ENCODE peak calls at places on chromosomes 3 and 15, in four cellular contexts. One of them, this sample, is unnamed.
A peak's percentile ranks its signal among the peaks of the same experiment; 100 is the strongest.

GRCh38 chr3:171427771-171428320 is 32.4 kb downstream of the TNIK start:
- DNase-seq in hepatocyte: no peak
- DNase-seq in SK-N-SH: no peak
- DNase-seq in neural progenitor cell: no peak
- DNase-seq in this sample: no peak

GRCh38 chr3:117355566-117355965 is 646.0 kb downstream of the TUSC7 start:
- DNase-seq in hepatocyte: peak; percentile 34
- DNase-seq in SK-N-SH: peak; percentile 44
- DNase-seq in neural progenitor cell: peak; percentile 71
- DNase-seq in this sample: no peak

GRCh38 chr3:122246214-122246613 is 62.7 kb downstream of the CASR start:
- DNase-seq in SK-N-SH: no peak
- DNase-seq in hepatocyte: no peak
- DNase-seq in neural progenitor cell: no peak
- DNase-seq in this sample: no peak

GRCh38 chr3:194327030-194327413 is 24.1 kb downstream of the CPN2 start:
- DNase-seq in hepatocyte: no peak
- DNase-seq in neural progenitor cell: no peak
- DNase-seq in SK-N-SH: no peak
- DNase-seq in this sample: no peak

GRCh38 chr3:16937421-16937820 is 52.7 kb downstream of the PLCL2 start:
- DNase-seq in hepatocyte: no peak
- DNase-seq in neural progenitor cell: no peak
- DNase-seq in SK-N-SH: no peak
- DNase-seq in this sample: no peak

GRCh38 chr15:72535911-72536310 is 61.8 kb downstream of the ARIH1 start:
- DNase-seq in SK-N-SH: no peak
- DNase-seq in neural progenitor cell: no peak
- DNase-seq in hepatocyte: no peak
- DNase-seq in this sample: no peak

GRCh38 chr3:157127831-157128767 is 31.8 kb downstream of the CCNL1 start:
- DNase-seq in hepatocyte: peak; percentile 88
- DNase-seq in neural progenitor cell: no peak
- DNase-seq in SK-N-SH: no peak
- DNase-seq in this sample: no peak

GRCh38 chr3:155805204-155805801 is 775 bp downstream of the C3orf33 start:
- DNase-seq in neural progenitor cell: peak; percentile 5
- DNase-seq in SK-N-SH: no peak
- DNase-seq in hepatocyte: no peak
- DNase-seq in this sample: no peak

GRCh38 chr3:46910166-46910760 is 32.7 kb downstream of the PTH1R start:
- DNase-seq in hepatocyte: no peak
- DNase-seq in neural progenitor cell: no peak
- DNase-seq in SK-N-SH: no peak
- DNase-seq in this sample: no peak

GRCh38 chr3:54538346-54538745 is 389.5 kb downstream of the LRTM1 start:
- DNase-seq in neural progenitor cell: peak; percentile 51
- DNase-seq in hepatocyte: no peak
- DNase-seq in SK-N-SH: peak; percentile 38
- DNase-seq in this sample: no peak

GRCh38 chr3:71325715-71326114 is 257.8 kb downstream of the FOXP1 start:
- DNase-seq in hepatocyte: no peak
- DNase-seq in neural progenitor cell: no peak
- DNase-seq in SK-N-SH: no peak
- DNase-seq in this sample: no peak

GRCh38 chr15:88272421-88272820 is 15.9 kb upstream of the NTRK3 start:
- DNase-seq in SK-N-SH: no peak
- DNase-seq in hepatocyte: no peak
- DNase-seq in neural progenitor cell: no peak
- DNase-seq in this sample: no peak

GRCh38 chr15:59622289-59622688 is 10.7 kb downstream of the GCNT3 start:
- DNase-seq in neural progenitor cell: peak; percentile 55
- DNase-seq in SK-N-SH: peak; percentile 54
- DNase-seq in hepatocyte: peak; percentile 78
- DNase-seq in this sample: peak; percentile 51

GRCh38 chr3:171262431-171262830 is 197.8 kb downstream of the TNIK start:
- DNase-seq in SK-N-SH: no peak
- DNase-seq in neural progenitor cell: no peak
- DNase-seq in hepatocyte: no peak
- DNase-seq in this sample: no peak

GRCh38 chr3:8761866-8762265 is 7.5 kb downstream of the OXTR start:
- DNase-seq in SK-N-SH: no peak
- DNase-seq in hepatocyte: no peak
- DNase-seq in neural progenitor cell: no peak
- DNase-seq in this sample: no peak

GRCh38 chr15:63035253-63035652 is 7.3 kb upstream of the TPM1 start:
- DNase-seq in hepatocyte: no peak
- DNase-seq in neural progenitor cell: no peak
- DNase-seq in SK-N-SH: no peak
- DNase-seq in this sample: no peak

GRCh38 chr3:30602946-30603345 is 3.5 kb upstream of the TGFBR2 start:
- DNase-seq in SK-N-SH: no peak
- DNase-seq in hepatocyte: no peak
- DNase-seq in neural progenitor cell: no peak
- DNase-seq in this sample: peak; percentile 77

GRCh38 chr3:24018784-24019570 is 73.9 kb downstream of the NR1D2 start:
- DNase-seq in hepatocyte: no peak
- DNase-seq in SK-N-SH: no peak
- DNase-seq in neural progenitor cell: no peak
- DNase-seq in this sample: no peak

GRCh38 chr15:37087050-37087691 is 13.2 kb downstream of the MEIS2 start:
- DNase-seq in SK-N-SH: no peak
- DNase-seq in neural progenitor cell: no peak
- DNase-seq in hepatocyte: no peak
- DNase-seq in this sample: no peak

GRCh38 chr15:62407962-62408361 is 242.9 kb upstream of the C2CD4B start:
- DNase-seq in neural progenitor cell: no peak
- DNase-seq in SK-N-SH: no peak
- DNase-seq in hepatocyte: no peak
- DNase-seq in this sample: no peak

GRCh38 chr3:150410311-150411105 is 2.4 kb downstream of the TSC22D2 start:
- DNase-seq in hepatocyte: peak; percentile 23
- DNase-seq in neural progenitor cell: peak; percentile 43
- DNase-seq in SK-N-SH: peak; percentile 39
- DNase-seq in this sample: peak; percentile 55

GRCh38 chr3:45551214-45552010 is 43.1 kb upstream of the LIMD1 start:
- DNase-seq in neural progenitor cell: no peak
- DNase-seq in SK-N-SH: no peak
- DNase-seq in hepatocyte: peak; percentile 72
- DNase-seq in this sample: no peak
- TF ChIP-seq EZH2phosphoT487 in neural progenitor cell: no peak
- TF ChIP-seq EZH2phosphoT487 in SK-N-SH: no peak
- TF ChIP-seq EZH2phosphoT487 in hepatocyte: no peak
- TF ChIP-seq EZH2phosphoT487 in this sample: no peak

GRCh38 chr15:50970524-50970923 is 62.0 kb downstream of the AP4E1 start:
- DNase-seq in neural progenitor cell: no peak
- DNase-seq in hepatocyte: no peak
- DNase-seq in SK-N-SH: no peak
- DNase-seq in this sample: no peak
- H3K79me2 ChIP-seq in neural progenitor cell: no peaks in the 10 kb centered on the region
- H3K79me2 ChIP-seq in hepatocyte: no peaks in the 10 kb centered on the region
- H3K79me2 ChIP-seq in SK-N-SH: no peaks in the 10 kb centered on the region
- H3K79me2 ChIP-seq in this sample: no peaks in the 10 kb centered on the region

DNA sequence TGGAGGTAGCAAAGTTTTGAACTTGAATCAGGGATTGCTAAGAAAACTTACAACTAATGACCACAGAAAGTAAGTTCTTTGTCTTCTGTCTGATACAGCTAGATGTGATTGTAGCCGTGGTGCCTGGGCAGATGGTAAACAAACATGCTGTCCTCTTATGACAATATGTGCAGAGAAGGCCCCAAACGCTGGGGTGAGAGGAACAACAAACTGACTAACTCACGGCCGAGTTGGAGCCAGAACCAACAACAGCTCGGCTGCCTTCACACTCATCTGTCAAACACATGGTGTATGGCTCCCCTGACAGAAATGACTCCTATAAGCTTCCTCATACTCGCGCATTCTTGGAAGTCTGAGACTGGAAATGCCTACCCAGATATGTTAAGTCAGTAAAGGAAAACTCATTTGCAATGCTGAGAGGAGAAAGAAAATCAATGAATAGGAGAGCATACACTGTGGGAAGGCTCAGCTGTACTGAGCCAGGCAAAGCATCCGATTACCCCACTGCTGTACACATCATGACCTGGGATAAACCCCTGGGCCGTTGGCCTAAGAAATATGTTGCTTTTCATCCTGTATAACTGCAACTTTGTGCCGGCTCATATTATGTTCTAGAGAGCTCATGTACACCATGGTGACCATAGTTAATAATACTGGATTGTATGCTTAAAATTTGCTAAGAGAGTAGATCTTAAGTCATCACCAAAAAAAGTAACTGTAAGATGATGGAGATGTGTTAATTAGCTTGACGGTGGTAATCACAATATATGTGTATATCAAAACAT is 5.7 kb downstream of the THBS1 start:
- DNase-seq in SK-N-SH: no peak
- DNase-seq in hepatocyte: no peak
- DNase-seq in neural progenitor cell: no peak
- DNase-seq in this sample: no peak
- H3K4me3 ChIP-seq in SK-N-SH: no peak overlapping the region
- H3K4me3 ChIP-seq in hepatocyte: no peak overlapping the region
- H3K4me3 ChIP-seq in neural progenitor cell: no peak overlapping the region
- H3K4me3 ChIP-seq in this sample: no peak overlapping the region

GRCh38 chr3:12470111-12470510 is 14.2 kb upstream of the TSEN2 start:
- DNase-seq in neural progenitor cell: no peak
- DNase-seq in SK-N-SH: no peak
- DNase-seq in hepatocyte: no peak
- DNase-seq in this sample: no peak

GRCh38 chr3:12472796-12473195 is 11.5 kb upstream of the TSEN2 start:
- DNase-seq in SK-N-SH: no peak
- DNase-seq in neural progenitor cell: no peak
- DNase-seq in hepatocyte: no peak
- DNase-seq in this sample: no peak

GRCh38 chr3:12470680-12471079 is 13.6 kb upstream of the TSEN2 start:
- DNase-seq in neural progenitor cell: no peak
- DNase-seq in hepatocyte: no peak
- DNase-seq in SK-N-SH: no peak
- DNase-seq in this sample: no peak

GRCh38 chr3:12472000-12472399 is 12.3 kb upstream of the TSEN2 start:
- DNase-seq in neural progenitor cell: no peak
- DNase-seq in hepatocyte: no peak
- DNase-seq in SK-N-SH: no peak
- DNase-seq in this sample: no peak

DNA sequence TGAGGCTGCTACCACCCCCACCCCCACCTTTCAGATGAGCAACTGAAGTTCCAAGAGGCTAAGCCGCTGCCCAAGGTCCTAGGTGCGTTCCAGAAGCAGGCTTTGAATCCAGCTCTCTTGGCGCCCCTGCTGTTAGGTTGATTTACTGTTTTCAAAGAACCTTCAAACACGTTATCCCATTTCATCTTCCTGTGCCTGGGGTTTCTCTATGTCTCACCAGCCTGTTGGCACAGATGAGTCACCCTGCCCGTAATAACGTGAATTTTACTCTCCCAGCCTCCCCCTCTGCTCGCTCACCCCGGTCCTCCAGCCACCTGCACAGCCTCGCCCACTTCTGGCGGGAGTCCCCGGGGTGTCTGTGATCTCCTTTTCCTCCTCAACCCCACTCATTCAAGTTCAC is 13.1 kb upstream of the TSEN2 start:
- DNase-seq in hepatocyte: peak; percentile 45
- DNase-seq in SK-N-SH: no peak
- DNase-seq in neural progenitor cell: no peak
- DNase-seq in this sample: no peak
- TF ChIP-seq EZH2phosphoT487 in hepatocyte: no peak
- TF ChIP-seq EZH2phosphoT487 in SK-N-SH: no peak
- TF ChIP-seq EZH2phosphoT487 in neural progenitor cell: no peak
- TF ChIP-seq EZH2phosphoT487 in this sample: no peak

GRCh38 chr3:141371882-141372281 is 3.6 kb downstream of the ZBTB38 start:
- DNase-seq in hepatocyte: no peak
- DNase-seq in SK-N-SH: no peak
- DNase-seq in neural progenitor cell: no peak
- DNase-seq in this sample: no peak
- H3K79me2 ChIP-seq in hepatocyte: peaks cover 6% of the 10 kb centered on the region
- H3K79me2 ChIP-seq in SK-N-SH: peaks cover 23% of the 10 kb centered on the region
- H3K79me2 ChIP-seq in neural progenitor cell: no peaks in the 10 kb centered on the region
- H3K79me2 ChIP-seq in this sample: no peaks in the 10 kb centered on the region

GRCh38 chr3:189631373-189631408 is at the start of gene TP63:
- DNase-seq in SK-N-SH: no peak
- DNase-seq in neural progenitor cell: no peak
- DNase-seq in hepatocyte: no peak
- DNase-seq in this sample: no peak

GRCh38 chr3:189630667-189631372 is 369 bp upstream of the TP63 start:
- DNase-seq in hepatocyte: no peak
- DNase-seq in neural progenitor cell: no peak
- DNase-seq in SK-N-SH: no peak
- DNase-seq in this sample: peak; percentile 26

GRCh38 chr3:189632238-189632637 is 1.0 kb downstream of the TP63 start:
- DNase-seq in hepatocyte: no peak
- DNase-seq in neural progenitor cell: no peak
- DNase-seq in SK-N-SH: no peak
- DNase-seq in this sample: peak; percentile 25

GRCh38 chr3:189629803-189630455 is 1.3 kb upstream of the TP63 start:
- DNase-seq in neural progenitor cell: no peak
- DNase-seq in hepatocyte: no peak
- DNase-seq in SK-N-SH: no peak
- DNase-seq in this sample: no peak

DNA sequence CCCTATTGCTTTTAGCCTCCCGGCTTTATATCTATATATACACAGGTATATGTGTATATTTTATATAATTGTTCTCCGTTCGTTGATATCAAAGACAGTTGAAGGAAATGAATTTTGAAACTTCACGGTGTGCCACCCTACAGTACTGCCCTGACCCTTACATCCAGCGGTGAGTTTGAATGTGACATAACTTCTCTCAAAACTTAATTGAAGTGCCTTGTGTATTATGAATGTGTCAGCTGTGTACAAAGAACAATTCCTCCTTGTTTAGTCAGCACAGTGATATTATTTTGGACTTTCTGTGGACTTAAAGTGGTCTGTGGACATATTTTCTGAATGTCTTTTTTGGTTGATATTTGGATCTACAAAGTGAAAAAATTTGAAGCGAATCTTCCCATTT is 220 bp downstream of the TP63 start:
- DNase-seq in hepatocyte: no peak
- DNase-seq in neural progenitor cell: no peak
- DNase-seq in SK-N-SH: no peak
- DNase-seq in this sample: no peak
- H3K4me3 ChIP-seq in hepatocyte: no peak overlapping the region
- H3K4me3 ChIP-seq in neural progenitor cell: no peak overlapping the region
- H3K4me3 ChIP-seq in SK-N-SH: no peak overlapping the region
- H3K4me3 ChIP-seq in this sample: no peak overlapping the region

DNA sequence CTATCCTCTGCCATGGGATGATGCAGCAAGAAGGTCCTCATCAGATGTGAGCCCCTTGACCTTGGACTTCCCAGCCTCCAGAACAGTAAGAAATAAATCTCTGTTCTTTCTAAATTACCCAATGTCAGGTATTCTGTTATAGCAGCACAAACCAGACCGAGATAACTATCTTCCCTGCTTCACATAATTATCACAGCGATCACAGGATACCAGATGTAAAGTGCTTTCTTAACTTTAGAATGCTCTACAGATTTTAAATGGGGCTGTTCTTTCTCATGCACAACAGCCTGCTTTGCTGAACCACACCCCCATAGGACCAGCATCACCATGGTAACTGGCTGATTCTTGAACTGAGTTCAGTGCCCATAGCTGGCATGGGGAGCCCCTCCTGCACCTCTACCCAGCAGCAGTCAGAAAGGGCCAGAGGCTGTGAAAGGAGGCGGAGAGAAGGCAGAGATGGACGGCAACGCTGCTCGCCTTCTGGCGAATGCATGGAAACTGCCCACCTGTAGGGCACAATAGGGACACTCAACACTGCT is 7.8 kb downstream of the CD80 start:
- DNase-seq in SK-N-SH: peak; percentile 47
- DNase-seq in neural progenitor cell: no peak
- DNase-seq in hepatocyte: no peak
- DNase-seq in this sample: no peak
- TF ChIP-seq EZH2phosphoT487 in SK-N-SH: no peak
- TF ChIP-seq EZH2phosphoT487 in neural progenitor cell: no peak
- TF ChIP-seq EZH2phosphoT487 in hepatocyte: no peak
- TF ChIP-seq EZH2phosphoT487 in this sample: no peak